ENCODE peak calls at places on chromosomes 13 and 19, in four cellular contexts. X is endodermal cell, K is heart right ventricle, R is fibroblast of lung. F is an unnamed sample. For H3K4me1, the result is how much of the 10 kb centered on the place peaks cover.

GRCh38 chr19:3309724-3310123 is 56.7 kb upstream of the NFIC start:
- DNase-seq in X (no peak), K (no peak), R (no peak), F (no peak)

GRCh38 chr13:51797664-51798488 is 6.1 kb downstream of the DHRS12 start:
- DNase-seq in R (peak), X (peak), K (no peak), F (no peak)

GRCh38 chr19:29947871-29948270 is 5.8 kb downstream of the URI1 start:
- DNase-seq in X (no peak), K (no peak), R (no peak), F (no peak)

GRCh38 chr13:26980099-26981031 is 191.2 kb downstream of the USP12 start:
- DNase-seq in K (no peak), R (no peak), X (no peak), F (no peak)

GRCh38 chr19:23817519-23817918 is 58.8 kb upstream of the ZNF681 start:
- DNase-seq in R (peak), X (peak), K (no peak), F (no peak)

GRCh38 chr13:24491853-24492252 is 20.7 kb downstream of the PARP4 start:
- DNase-seq in R (no peak), X (no peak), K (no peak), F (no peak)

GRCh38 chr19:53908933-53909415 is at the start of gene CACNG7:
- DNase-seq in K (no peak), X (peak), R (peak), F (no peak)

GRCh38 chr19:45419396-45419795 is 4.3 kb downstream of the ERCC1 start:
- DNase-seq in K (no peak), R (no peak), X (peak), F (no peak)

GRCh38 chr19:49776371-49776764 is 9.6 kb downstream of the AP2A1 start:
- DNase-seq in R (no peak), X (no peak), K (no peak), F (no peak)

GRCh38 chr19:2255112-2255845 is 938 bp downstream of the JSRP1 start:
- DNase-seq in R (no peak), K (no peak), X (no peak), F (no peak)

GRCh38 chr13:26599403-26599802 is 41.9 kb downstream of the WASF3 start:
- DNase-seq in X (peak), K (no peak), R (no peak), F (no peak)

GRCh38 chr13:111387026-111387871 is 66.8 kb downstream of the TEX29 start:
- DNase-seq in R (no peak), X (peak), K (no peak), F (no peak)

GRCh38 chr13:89227356-89227755 is 1556.2 kb downstream of the SLITRK5 start:
- DNase-seq in X (no peak), R (peak), K (no peak), F (no peak)

GRCh38 chr13:26965058-26965380 is 204.4 kb upstream of the GPR12 start:
- DNase-seq in R (no peak), K (no peak), X (no peak), F (no peak)

GRCh38 chr13:33033361-33033812 is 17.2 kb downstream of the KL start:
- DNase-seq in R (no peak), X (no peak), K (no peak), F (no peak)

GRCh38 chr19:495440-496332 is 600 bp upstream of the MADCAM1 start:
- DNase-seq in R (peak), K (no peak), X (peak), F (no peak)

GRCh38 chr13:40440990-40441820 is 225.2 kb downstream of the FOXO1 start:
- DNase-seq in R (peak), X (no peak), K (peak), F (peak)

GRCh38 chr13:30766957-30767603 is 31.7 kb downstream of the ALOX5AP start:
- DNase-seq in X (no peak), R (peak), K (no peak), F (no peak)

GRCh38 chr19:29547981-29548380 is 22.2 kb downstream of the VSTM2B start:
- DNase-seq in R (no peak), K (no peak), X (no peak), F (no peak)

GRCh38 chr19:31499826-31500539 is 150.7 kb upstream of the TSHZ3 start:
- DNase-seq in R (no peak), K (no peak), X (no peak), F (no peak)

GRCh38 chr13:98525852-98526512 is 50.9 kb downstream of the STK24 start:
- DNase-seq in X (no peak), R (no peak), K (no peak), F (no peak)

GRCh38 chr13:63696055-63696454 is 2280.4 kb upstream of the PCDH20 start:
- DNase-seq in X (no peak), R (peak), K (no peak), F (no peak)

GRCh38 chr13:69857188-69857821 is 250.3 kb upstream of the ATXN8OS start:
- DNase-seq in R (peak), X (no peak), K (no peak), F (no peak)

GRCh38 chr13:43316997-43317396 is 293.6 kb downstream of the DNAJC15 start:
- DNase-seq in X (peak), R (peak), K (peak), F (no peak)

GRCh38 chr19:56301152-56301551 is 13.5 kb downstream of the ZSCAN5A start:
- DNase-seq in X (no peak), K (no peak), R (no peak), F (no peak)

DNA sequence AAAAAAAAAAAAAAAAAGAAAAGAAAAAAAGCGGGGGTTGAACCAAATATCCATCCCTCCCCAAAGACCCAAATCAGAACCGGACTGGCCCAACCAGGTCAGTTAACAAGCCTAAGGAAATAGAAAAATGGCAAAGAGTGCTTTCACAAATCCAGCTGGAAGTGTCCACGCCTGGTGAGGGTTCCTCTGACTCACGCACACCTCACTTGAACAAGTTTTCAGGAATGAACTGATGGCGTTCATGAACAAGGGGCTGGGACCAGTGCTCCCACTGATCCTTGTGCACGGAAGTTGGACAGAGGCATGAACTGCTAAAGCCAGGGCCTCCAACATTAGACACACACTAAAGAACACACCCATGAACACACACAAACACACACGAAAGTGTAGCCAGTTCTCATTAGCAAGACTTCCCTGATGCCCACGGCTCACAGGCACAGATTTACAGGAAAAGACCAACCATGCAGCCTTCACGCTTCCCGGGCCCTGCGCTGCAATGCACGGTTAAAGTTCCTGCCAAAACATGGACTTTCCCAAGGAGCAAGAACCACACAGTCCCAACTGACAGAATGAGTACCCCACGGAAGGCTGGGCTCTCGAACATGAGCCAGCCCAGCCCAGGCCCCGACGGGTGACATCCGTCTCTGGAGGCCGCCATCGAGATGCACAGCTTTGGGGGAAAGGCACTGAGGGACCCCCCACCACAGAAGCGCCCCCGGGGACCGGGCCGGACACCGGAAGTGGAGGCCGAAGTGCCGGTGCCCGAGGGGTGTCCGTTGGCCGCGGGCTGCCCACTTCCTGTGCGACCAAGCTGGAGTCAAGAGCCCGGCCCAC is 870 bp downstream of the DNMT1 start:
- DNase-seq in X (no peak), K (no peak), R (peak), F (peak)
- H3K4me1 ChIP-seq in X (under half), K (under half), R (under half), F (half or more)

GRCh38 chr19:39518458-39518857 is 3.5 kb downstream of the SELENOV start:
- DNase-seq in R (no peak), X (peak), K (no peak), F (no peak)

GRCh38 chr19:39517432-39517831 is 2.5 kb downstream of the SELENOV start:
- DNase-seq in K (no peak), X (no peak), R (no peak), F (no peak)

GRCh38 chr19:39520541-39521204 is 5.7 kb downstream of the SELENOV start:
- DNase-seq in K (no peak), R (no peak), X (no peak), F (no peak)

GRCh38 chr19:39516270-39516669 is 1.3 kb downstream of the SELENOV start:
- DNase-seq in K (no peak), R (no peak), X (no peak), F (no peak)

GRCh38 chr19:39518975-39519374 is 4.0 kb downstream of the SELENOV start:
- DNase-seq in X (peak), R (no peak), K (no peak), F (no peak)
- H3K27ac ChIP-seq in X (no peak), R (no peak), K (no peak), F (no peak)

GRCh38 chr19:21912654-21913053 is 76.7 kb upstream of the ZNF43 start:
- DNase-seq in X (no peak), K (no peak), R (no peak), F (no peak)
- TF ChIP-seq CTCF in X (peak), K (no peak), R (no peak), F (no peak)

DNA sequence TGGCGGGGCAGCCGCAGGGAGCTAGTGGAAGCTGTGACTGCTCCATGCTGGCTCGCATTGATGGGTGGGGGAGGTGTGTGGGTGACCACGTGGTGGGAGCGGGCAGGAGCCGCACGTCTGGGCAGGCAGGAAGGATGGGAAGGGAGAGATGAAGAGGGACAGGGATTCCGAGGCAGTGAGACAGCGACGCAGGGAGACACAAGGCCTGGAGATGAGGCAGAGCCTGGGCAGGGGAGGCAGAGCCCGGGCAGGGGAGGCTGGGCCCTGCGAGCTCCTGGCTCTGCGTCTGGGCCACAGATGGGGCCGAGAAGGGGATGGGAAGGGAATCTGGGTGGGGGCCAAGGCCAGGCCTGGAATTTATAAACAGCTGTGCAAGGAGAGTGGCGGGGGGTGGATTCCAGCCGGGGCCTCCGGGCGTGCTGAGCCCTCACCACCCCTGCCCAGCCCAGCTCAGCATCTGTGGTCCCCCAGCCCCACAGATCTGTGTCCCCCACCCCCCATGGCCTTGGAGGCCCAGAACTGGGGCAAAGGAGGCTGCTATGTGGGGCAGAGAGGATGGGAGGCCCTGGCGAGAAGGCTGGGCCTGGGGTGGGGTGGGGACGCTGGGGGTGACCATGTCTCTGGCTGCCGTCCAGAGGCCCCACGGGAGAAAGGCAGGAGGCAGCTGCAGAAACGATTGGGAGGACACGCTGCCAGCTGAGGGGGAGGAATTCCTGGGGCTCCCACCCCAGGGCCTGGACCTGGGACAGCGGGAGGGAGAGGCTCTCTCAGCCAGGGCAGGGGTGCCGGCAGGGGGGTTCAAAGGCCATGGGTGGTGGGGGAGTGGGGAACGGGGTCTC is 6.0 kb downstream of the EHD2 start:
- DNase-seq in X (peak), K (peak), R (peak), F (peak)
- H3K4me1 ChIP-seq in X (under half), K (half or more), R (half or more), F (half or more)

GRCh38 chr13:97298816-97299215 is 76.7 kb downstream of the MBNL2 start:
- DNase-seq in X (no peak), K (no peak), R (peak), F (no peak)

GRCh38 chr13:97300871-97301270 is 78.7 kb downstream of the MBNL2 start:
- DNase-seq in R (no peak), K (no peak), X (no peak), F (no peak)

GRCh38 chr13:97302611-97303010 is 80.5 kb downstream of the MBNL2 start:
- DNase-seq in K (no peak), X (no peak), R (no peak), F (no peak)

GRCh38 chr13:97306106-97306505 is 84.0 kb downstream of the MBNL2 start:
- DNase-seq in K (no peak), R (no peak), X (no peak), F (no peak)

GRCh38 chr13:97301382-97302095 is 79.4 kb downstream of the MBNL2 start:
- DNase-seq in X (no peak), K (no peak), R (no peak), F (no peak)
- H3K27ac ChIP-seq in X (no peak), K (peak), R (no peak), F (peak)

GRCh38 chr19:5561559-5561958 is 6.2 kb downstream of the TINCR start:
- DNase-seq in K (no peak), R (no peak), X (peak), F (no peak)
- TF ChIP-seq CTCF in K (no peak), R (peak), X (peak), F (no peak)

GRCh38 chr13:41643502-41643901 is 186.2 kb downstream of the RGCC start:
- DNase-seq in K (no peak), R (no peak), X (no peak), F (no peak)
- H3K4me1 ChIP-seq in K (half or more), R (under half), X (under half), F (under half)

GRCh38 chr13:83895994-83896580 is 13.8 kb upstream of the SLITRK1 start:
- DNase-seq in X (no peak), K (no peak), R (peak), F (no peak)
- H3K27ac ChIP-seq in X (no peak), K (no peak), R (no peak), F (no peak)

GRCh38 chr13:47794963-47795362 is 206.1 kb downstream of the SUCLA2 start:
- DNase-seq in X (no peak), R (no peak), K (no peak), F (no peak)
- TF ChIP-seq CTCF in X (peak), R (peak), K (no peak), F (peak)

GRCh38 chr19:41871573-41872383 is 5.3 kb upstream of the CD79A start:
- DNase-seq in X (peak), R (no peak), K (peak), F (no peak)

GRCh38 chr19:41872384-41872774 is 4.7 kb upstream of the CD79A start:
- DNase-seq in K (no peak), X (peak), R (no peak), F (no peak)

GRCh38 chr19:41869374-41869955 is 7.6 kb upstream of the CD79A start:
- DNase-seq in R (no peak), K (no peak), X (no peak), F (no peak)

GRCh38 chr19:41868989-41869300 is 8.1 kb upstream of the CD79A start:
- DNase-seq in K (no peak), R (no peak), X (no peak), F (no peak)

DNA sequence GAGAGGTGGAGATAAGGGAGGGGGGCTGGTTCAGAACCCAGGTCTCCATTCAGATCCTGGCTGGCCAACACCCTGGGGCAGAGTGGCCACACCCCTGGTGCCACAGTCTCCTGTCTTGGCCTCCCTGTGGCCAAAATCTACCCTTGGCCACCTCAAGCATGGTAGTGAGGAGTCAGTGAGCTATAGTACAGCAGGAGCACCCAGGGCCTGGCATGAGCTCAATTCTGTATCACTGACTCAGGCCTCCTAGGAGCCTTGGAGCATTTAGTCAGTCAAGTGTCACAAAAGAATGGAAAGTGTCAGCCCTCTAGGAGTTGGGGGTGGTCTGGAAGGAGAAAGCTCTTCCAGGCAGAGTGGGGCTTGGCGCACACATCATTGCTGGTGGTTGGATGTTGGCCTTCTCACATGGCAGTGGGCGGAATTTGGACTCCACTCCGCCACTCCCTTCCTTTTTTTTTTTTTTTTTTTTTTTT is 6.6 kb upstream of the CD79A start:
- DNase-seq in R (peak), X (peak), K (no peak), F (no peak)
- H3K4me1 ChIP-seq in R (under half), X (under half), K (under half), F (under half)